ENCODE peak calls at places on chromosome 12, in five cellular contexts. P is ascending aorta, H is SK-N-SH, V is fibroblast of the aortic adventitia, E is thoracic aorta. O is an unnamed sample.

GRCh38 chr12:77720258-77720657 is 110.4 kb upstream of the NAV3 start:
- DNase-seq in P (no peak), H (no peak), V (no peak), E (no peak), O (no peak)

GRCh38 chr12:96233941-96234461 is 39.8 kb downstream of the ELK3 start:
- DNase-seq in P (peak), H (peak), V (peak), E (peak), O (peak)

GRCh38 chr12:642633-643477 is 20.4 kb downstream of the NINJ2 start:
- DNase-seq in P (no peak), H (peak), V (peak), E (no peak), O (peak)

GRCh38 chr12:47775100-47775911 is 2.3 kb downstream of the SLC48A1 start:
- DNase-seq in P (no peak), H (no peak), V (peak), E (no peak), O (peak)

GRCh38 chr12:114443607-114444421 is 37.9 kb upstream of the TBX5 start:
- DNase-seq in P (no peak), H (no peak), V (no peak), E (no peak), O (no peak)

GRCh38 chr12:105588126-105588525 is 257.6 kb downstream of the C12orf75 start:
- DNase-seq in P (no peak), H (no peak), V (no peak), E (no peak), O (no peak)

GRCh38 chr12:124744659-124745467 is 118.8 kb downstream of the SCARB1 start:
- DNase-seq in P (no peak), H (peak), V (no peak), E (no peak), O (no peak)

GRCh38 chr12:113757223-113758002 is 208.7 kb downstream of the RBM19 start:
- DNase-seq in P (no peak), H (no peak), V (no peak), E (no peak), O (no peak)

GRCh38 chr12:112430929-112431328 is 12.2 kb downstream of the PTPN11 start:
- DNase-seq in P (no peak), H (no peak), V (no peak), E (no peak), O (no peak)

GRCh38 chr12:1884651-1885050 is 33.8 kb downstream of the CACNA2D4 start:
- DNase-seq in P (no peak), H (no peak), V (no peak), E (no peak), O (no peak)

GRCh38 chr12:46455648-46456352 is 83.2 kb upstream of the SLC38A2 start:
- DNase-seq in P (no peak), H (no peak), V (no peak), E (no peak), O (no peak)

GRCh38 chr12:81949721-81950120 is 190.6 kb upstream of the PPFIA2 start:
- DNase-seq in P (no peak), H (no peak), V (no peak), E (no peak), O (no peak)

GRCh38 chr12:47311514-47311913 is 231.8 kb upstream of the AMIGO2 start:
- DNase-seq in P (no peak), H (no peak), V (no peak), E (no peak), O (no peak)

GRCh38 chr12:112116232-112117060 is 7.9 kb upstream of the NAA25 start:
- DNase-seq in P (no peak), H (peak), V (peak), E (no peak), O (peak)

GRCh38 chr12:41944241-41944640 is 200.4 kb downstream of the GXYLT1 start:
- DNase-seq in P (no peak), H (no peak), V (no peak), E (no peak), O (no peak)

GRCh38 chr12:12561305-12562015 is 1.2 kb downstream of the DUSP16 start:
- DNase-seq in P (peak), H (peak), V (peak), E (peak), O (peak)

GRCh38 chr12:46109343-46110219 is 119.2 kb upstream of the SCAF11 start:
- DNase-seq in P (no peak), H (no peak), V (no peak), E (no peak), O (no peak)

GRCh38 chr12:77835982-77836381 is 5.3 kb downstream of the NAV3 start:
- DNase-seq in P (no peak), H (no peak), V (peak), E (no peak), O (no peak)

GRCh38 chr12:57834086-57834876 is 12.2 kb downstream of the CTDSP2 start:
- DNase-seq in P (no peak), H (no peak), V (no peak), E (no peak), O (no peak)

GRCh38 chr12:131860472-131861260 is 32.5 kb downstream of the MMP17 start:
- DNase-seq in P (no peak), H (peak), V (peak), E (no peak), O (peak)

GRCh38 chr12:127531561-127531960 is 735.4 kb upstream of the TMEM132C start:
- DNase-seq in P (no peak), H (no peak), V (no peak), E (no peak), O (no peak)

GRCh38 chr12:97639702-97640101 is 177.1 kb downstream of the RMST start:
- DNase-seq in P (no peak), H (no peak), V (no peak), E (no peak), O (no peak)

DNA sequence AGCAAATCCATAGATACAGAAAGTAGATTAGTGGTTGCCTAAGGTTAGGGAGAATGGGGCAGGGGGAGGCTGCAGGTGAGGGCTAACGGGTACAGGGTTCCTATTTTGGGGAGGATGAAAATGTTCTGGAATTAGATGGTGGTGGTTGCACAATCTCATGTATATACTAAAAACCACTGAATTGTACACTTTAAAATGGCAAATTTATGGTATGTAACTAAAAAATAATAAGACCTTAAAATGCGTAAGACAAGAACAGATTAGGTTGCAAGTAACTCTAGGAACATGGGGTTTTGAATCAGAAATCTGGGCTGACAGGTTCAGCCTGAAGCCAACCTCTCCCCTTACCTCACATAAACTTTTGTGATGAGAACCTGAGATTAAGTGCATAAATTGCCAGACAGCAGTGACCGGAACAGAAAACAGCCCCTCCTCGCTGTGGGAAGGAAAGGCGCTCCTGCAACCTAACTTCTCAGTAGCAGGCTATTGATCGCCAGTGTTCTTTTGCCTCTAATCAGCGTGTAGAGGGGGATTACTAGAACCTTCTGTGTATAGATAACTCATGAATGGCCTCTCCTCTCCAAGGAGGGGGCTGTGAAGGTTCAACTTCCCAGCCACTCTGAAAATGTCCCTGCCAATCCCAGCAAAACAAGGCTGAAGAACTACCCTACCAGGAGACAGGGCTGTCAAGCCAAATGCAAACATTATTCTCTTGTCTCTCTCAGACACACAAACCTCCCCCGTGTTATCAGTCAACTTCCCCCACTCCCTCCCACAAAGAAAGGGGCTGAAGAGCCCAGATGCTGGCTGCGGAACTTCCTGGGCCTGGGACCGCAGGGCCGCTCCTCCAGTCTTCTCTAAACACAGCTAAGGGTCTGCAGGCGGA is 1.9 kb downstream of the SSH1 start:
- DNase-seq in P (no peak), H (no peak), V (no peak), E (no peak), O (no peak)
- H3K4me3 ChIP-seq in P (peak), H (peak), V (peak), E (peak), O (peak)

GRCh38 chr12:95118138-95118787 is 44.8 kb upstream of the NR2C1 start:
- DNase-seq in P (no peak), H (no peak), V (peak), E (no peak), O (peak)
- TF ChIP-seq CTCF in P (no peak), H (no peak), V (no peak), E (no peak), O (no peak)

GRCh38 chr12:115623275-115623674 is 654.2 kb downstream of the MED13L start:
- DNase-seq in P (no peak), H (no peak), V (no peak), E (no peak), O (no peak)
- H3K4me3 ChIP-seq in P (no peak), H (no peak), V (no peak), E (no peak), O (no peak)

GRCh38 chr12:128660532-128661215 is 163.1 kb downstream of the SLC15A4 start:
- DNase-seq in P (no peak), H (no peak), V (no peak), E (no peak), O (no peak)
- TF ChIP-seq CTCF in P (no peak), H (no peak), V (no peak), E (no peak), O (no peak)

GRCh38 chr12:27221625-27222387 is 22.3 kb upstream of the STK38L start:
- DNase-seq in P (no peak), H (no peak), V (no peak), E (no peak), O (no peak)
- H3K4me3 ChIP-seq in P (no peak), H (no peak), V (no peak), E (no peak), O (no peak)

GRCh38 chr12:100927825-100928224 is 133.2 kb downstream of the ANO4 start:
- DNase-seq in P (no peak), H (no peak), V (peak), E (no peak), O (no peak)

DNA sequence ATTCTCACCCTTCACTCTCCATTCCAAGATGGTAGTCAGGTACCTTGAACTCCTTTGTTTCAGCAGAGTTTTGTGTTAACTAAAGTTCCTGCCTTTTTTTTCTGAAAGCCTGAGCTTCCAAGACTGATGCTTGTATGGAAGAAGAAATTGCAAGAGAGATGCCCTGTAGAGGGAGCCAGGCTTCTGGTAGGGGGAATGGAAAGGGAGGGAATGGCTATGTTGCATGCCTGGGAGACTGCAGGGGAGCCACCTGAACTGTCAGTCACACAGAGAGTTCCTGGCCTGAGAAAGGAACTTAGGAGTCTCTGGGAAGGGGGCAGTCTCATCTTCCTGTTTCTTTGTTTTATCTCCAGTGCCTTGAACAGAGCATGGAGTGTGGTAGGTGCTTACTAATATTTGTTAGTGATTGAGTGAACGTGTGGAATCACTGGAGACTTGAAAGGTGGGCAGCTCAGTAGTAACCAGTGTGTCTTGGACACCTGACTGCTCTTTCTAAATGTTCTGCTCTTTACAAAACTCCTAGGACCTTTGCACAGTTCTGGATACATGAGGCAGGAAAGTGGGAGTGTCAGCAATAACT is 132.2 kb downstream of the ANO4 start:
- DNase-seq in P (no peak), H (no peak), V (peak), E (no peak), O (peak)
- TF ChIP-seq CTCF in P (no peak), H (peak), V (peak), E (no peak), O (peak)

GRCh38 chr12:128820723-128821432 is 2.9 kb downstream of the SLC15A4 start:
- DNase-seq in P (no peak), H (no peak), V (no peak), E (no peak), O (no peak)
- H3K4me3 ChIP-seq in P (no peak), H (no peak), V (no peak), E (no peak), O (no peak)

DNA sequence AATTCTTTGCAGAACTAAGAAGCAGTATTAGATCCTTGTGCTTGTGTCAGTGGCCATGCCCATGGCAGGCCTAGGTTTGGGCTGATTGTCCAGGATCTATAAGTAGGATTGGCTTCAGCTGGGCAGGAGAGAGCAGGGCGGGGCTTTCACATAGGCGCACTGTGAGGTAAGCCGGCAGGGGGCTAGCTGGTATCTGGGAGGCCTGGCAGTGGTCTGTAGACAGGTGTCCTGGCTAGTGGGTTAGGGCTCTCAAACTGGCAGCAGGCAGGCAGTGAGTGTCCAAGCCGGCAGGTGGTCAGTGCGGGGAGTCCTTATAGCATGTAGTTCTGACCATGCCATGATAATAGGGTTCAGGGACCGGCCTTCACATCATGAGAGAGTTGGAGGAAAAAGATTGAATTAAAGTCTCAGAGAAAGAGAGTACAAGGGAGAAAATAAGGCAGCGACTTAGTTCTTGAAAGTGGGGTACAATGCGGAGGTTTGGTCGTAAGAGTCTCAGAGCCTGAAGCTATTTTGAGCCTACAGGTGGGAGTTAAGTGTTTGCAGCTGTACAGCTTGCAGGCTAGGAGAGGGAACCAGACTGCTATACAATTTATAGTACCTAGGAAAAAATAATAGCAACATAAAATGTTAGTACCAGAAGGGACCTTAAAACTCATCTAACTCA is 137.4 kb downstream of the TPH2 start:
- DNase-seq in P (no peak), H (no peak), V (no peak), E (no peak), O (no peak)
- TF ChIP-seq CTCF in P (no peak), H (no peak), V (no peak), E (no peak), O (no peak)

O was measured in cardiac fibroblast.